ENCODE peak calls at places on chromosome 18, in four cellular contexts. P, M, G and J are unnamed samples.

GRCh38 chr18:70072678-70073077 is 125.0 kb upstream of the CD226 start:
- DNase-seq in M (peak), P (no peak), G (no peak), J (no peak)

GRCh38 chr18:58314284-58314683 is 270.3 kb downstream of the NEDD4L start:
- DNase-seq in M (peak), P (peak), G (no peak), J (no peak)

GRCh38 chr18:23330423-23330822 is 122.7 kb upstream of the RIOK3 start:
- DNase-seq in P (no peak), G (no peak), M (no peak), J (no peak)

GRCh38 chr18:73942081-73942625 is 205.5 kb downstream of the FBXO15 start:
- DNase-seq in P (no peak), M (no peak), G (no peak), J (no peak)

GRCh38 chr18:13703899-13704298 is 22.5 kb downstream of the FAM210A start:
- DNase-seq in G (no peak), M (no peak), P (peak), J (no peak)

GRCh38 chr18:33826151-33826550 is 248.1 kb downstream of the ASXL3 start:
- DNase-seq in P (no peak), M (no peak), G (no peak), J (no peak)

GRCh38 chr18:8556424-8556823 is 52.8 kb upstream of the RAB12 start:
- DNase-seq in P (no peak), G (no peak), M (no peak), J (no peak)

GRCh38 chr18:39455300-39455699 is 1889.7 kb upstream of the CELF4 start:
- DNase-seq in M (peak), P (peak), G (no peak), J (no peak)

GRCh38 chr18:51137891-51138290 is 59.6 kb downstream of the MEX3C start:
- DNase-seq in P (no peak), G (no peak), M (no peak), J (no peak)

GRCh38 chr18:26406854-26407517 is 141.4 kb downstream of the KCTD1 start:
- DNase-seq in G (no peak), P (no peak), M (no peak), J (no peak)

GRCh38 chr18:63725682-63726480 is 23.1 kb downstream of the SERPINB11 start:
- DNase-seq in G (no peak), P (no peak), M (no peak), J (no peak)

GRCh38 chr18:4319738-4320677 is 135.1 kb downstream of the DLGAP1 start:
- DNase-seq in G (no peak), P (no peak), M (no peak), J (no peak)

GRCh38 chr18:9998330-9998729 is 84.5 kb downstream of the VAPA start:
- DNase-seq in G (no peak), P (no peak), M (no peak), J (no peak)

GRCh38 chr18:23158884-23159820 is 23.9 kb downstream of the CABLES1 start:
- DNase-seq in G (no peak), M (no peak), P (no peak), J (no peak)